ENCODE peak calls at places on chromosomes 4 and X, in five cellular contexts. R is KG1, U is cardiac fibroblast, Z is stromal cell of bone marrow, D is GM19239. T is an unnamed sample.

GRCh38 chrX:48695524-48695875 is 1.0 kb upstream of the SUV39H1 start:
- DNase-seq in U (peak), D (no peak), R (no peak), Z (no peak), T (no peak)

GRCh38 chr4:94551616-94552564 is 100.1 kb downstream of the PDLIM5 start:
- DNase-seq in Z (peak), U (peak), D (no peak), R (no peak), T (no peak)

GRCh38 chrX:13658602-13659001 is 5.7 kb downstream of the TCEANC start:
- DNase-seq in R (peak), U (peak), Z (no peak), D (no peak), T (peak)

GRCh38 chr4:153468587-153468986 is 2.4 kb downstream of the TMEM131L start:
- DNase-seq in U (no peak), D (no peak), Z (no peak), R (no peak), T (peak)

GRCh38 chrX:131830400-131831184 is 192.5 kb upstream of the STK26 start:
- DNase-seq in D (no peak), Z (peak), R (peak), U (peak), T (no peak)

GRCh38 chrX:11269996-11270395 is 23.2 kb upstream of the AMELX start:
- DNase-seq in U (no peak), R (no peak), D (no peak), Z (no peak), T (no peak)

GRCh38 chrX:151958101-151958500 is 16.4 kb downstream of the GABRE start:
- DNase-seq in Z (no peak), D (no peak), U (no peak), R (no peak), T (no peak)

GRCh38 chr4:160592258-160592657 is 1489.4 kb downstream of the RAPGEF2 start:
- DNase-seq in Z (no peak), D (no peak), U (no peak), R (no peak), T (no peak)

GRCh38 chrX:150683536-150684146 is 9.6 kb upstream of the MTMR1 start:
- DNase-seq in D (no peak), Z (no peak), R (peak), U (peak), T (peak)

GRCh38 chr4:112589207-112589606 is 47.5 kb downstream of the ZGRF1 start:
- DNase-seq in D (no peak), Z (peak), R (no peak), U (peak), T (no peak)

GRCh38 chrX:48969471-48969870 is 2.2 kb downstream of the KCND1 start:
- DNase-seq in D (no peak), U (no peak), R (no peak), Z (no peak), T (no peak)

GRCh38 chr4:110085131-110085530 is 113.3 kb downstream of the ELOVL6 start:
- DNase-seq in Z (no peak), R (no peak), D (no peak), U (peak), T (peak)

GRCh38 chr4:163663454-163664225 is 169.2 kb downstream of the TMA16 start:
- DNase-seq in D (no peak), U (no peak), Z (no peak), R (no peak), T (no peak)

GRCh38 chrX:147635186-147635585 is 276.5 kb upstream of the FMR1 start:
- DNase-seq in Z (no peak), R (no peak), U (no peak), D (no peak), T (peak)

GRCh38 chr4:30875659-30876269 is 155.6 kb downstream of the PCDH7 start:
- DNase-seq in Z (no peak), D (no peak), U (peak), R (no peak), T (no peak)

GRCh38 chrX:137926090-137926489 is 360.2 kb downstream of the ZIC3 start:
- DNase-seq in Z (no peak), D (no peak), R (no peak), U (no peak), T (peak)

GRCh38 chr4:120853101-120853940 is 69.2 kb downstream of the PRDM5 start:
- DNase-seq in R (no peak), U (peak), Z (peak), D (no peak), T (no peak)

GRCh38 chr4:6622744-6623143 is 17.7 kb upstream of the MRFAP1 start:
- DNase-seq in D (no peak), Z (no peak), R (no peak), U (no peak), T (no peak)

GRCh38 chr4:90081432-90082195 is 45.6 kb upstream of the CCSER1 start:
- DNase-seq in U (no peak), Z (no peak), D (no peak), R (no peak), T (no peak)

GRCh38 chr4:967113-968104 is 6.0 kb downstream of the DGKQ start:
- DNase-seq in D (no peak), R (no peak), Z (no peak), U (no peak), T (no peak)

GRCh38 chr4:76197001-76197743 is 16.5 kb downstream of the SCARB2 start:
- DNase-seq in Z (no peak), U (peak), R (no peak), D (no peak), T (no peak)

GRCh38 chrX:31130457-31131215 is 58.8 kb upstream of the FTHL17 start:
- DNase-seq in D (no peak), R (no peak), Z (peak), U (peak), T (no peak)

GRCh38 chr4:76430519-76431388 is 4.3 kb upstream of the SHROOM3 start:
- DNase-seq in R (peak), D (no peak), U (peak), Z (peak), T (peak)

GRCh38 chr4:30854566-30854965 is 134.4 kb downstream of the PCDH7 start:
- DNase-seq in U (no peak), Z (peak), D (no peak), R (no peak), T (no peak)

GRCh38 chr4:140930556-140930955 is 174.4 kb upstream of the TBC1D9 start:
- DNase-seq in R (no peak), U (no peak), Z (no peak), D (no peak), T (no peak)

GRCh38 chr4:25941441-25941840 is 27.4 kb downstream of the SMIM20 start:
- DNase-seq in U (no peak), D (no peak), Z (no peak), R (no peak), T (no peak)

GRCh38 chr4:20474119-20474518 is 222.4 kb downstream of the SLIT2 start:
- DNase-seq in U (peak), R (peak), Z (peak), D (no peak), T (no peak)

GRCh38 chr4:13599159-13599558 is 28.4 kb downstream of the BOD1L1 start:
- DNase-seq in D (no peak), U (no peak), Z (no peak), R (no peak), T (no peak)

GRCh38 chr4:2837904-2838496 is 5.6 kb upstream of the ADD1 start:
- DNase-seq in Z (peak), R (peak), D (no peak), U (peak), T (peak)

GRCh38 chr4:131296192-131296591 is 1852.9 kb upstream of the PCDH10 start:
- DNase-seq in U (no peak), D (no peak), Z (no peak), R (no peak), T (no peak)

GRCh38 chr4:40482985-40483647 is 146.5 kb downstream of the RBM47 start:
- DNase-seq in D (no peak), U (no peak), Z (no peak), R (no peak), T (no peak)

GRCh38 chr4:37922323-37922722 is 31.4 kb downstream of the TBC1D1 start:
- DNase-seq in D (no peak), Z (peak), U (peak), R (no peak), T (no peak)

GRCh38 chrX:6505960-6506359 is 29.0 kb downstream of the VCX3A start:
- DNase-seq in Z (no peak), D (no peak), R (no peak), U (no peak), T (no peak)

GRCh38 chrX:32933548-32933947 is 277.8 kb downstream of the DMD start:
- DNase-seq in U (no peak), D (no peak), Z (no peak), R (no peak), T (no peak)

GRCh38 chrX:130028196-130028595 is 45.8 kb downstream of the BCORL1 start:
- DNase-seq in D (no peak), R (no peak), U (peak), Z (peak), T (peak)